ENCODE peak calls at places on chromosomes 11 and 22, in ten cellular contexts. Y is activated CD8-positive, alpha-beta T cell treated with anti-CD3 and anti-CD28 coated beads for 36 hours; A is activated naive CD4-positive, alpha-beta T cell treated with anti-CD3 and anti-CD28 coated beads, Interleukin-2, amount 50 U/mL, for 72 hours; F is lower lobe of right lung; V is sciatic nerve; P is heart right ventricle; W is right lobe of liver; X is RWPE2; I is CD4-positive, alpha-beta T cell; Q is stimulated activated naive B cell treated with anti-CD40 and anti-IgM and Interleukin-4, amounts not matched to agents 10 μg/mL and 1 μg/mL and 100 μg/mL, for 72 hours. H is an unnamed sample.

GRCh38 chr11:24391165-24391564 is 105.7 kb upstream of the LUZP2 start:
- ATAC-seq in X (peak; percentile 73), Y (no peak), A (no peak), P (no peak), F (peak; percentile 79), V (no peak), Q (no peak), W (no peak), I (no peak), H (no peak)

GRCh38 chr11:104594228-104594958 is 303.9 kb downstream of the CASP12 start:
- ATAC-seq in W (no peak), Y (peak; percentile 77), F (no peak), X (no peak), Q (no peak), A (peak; percentile 61), P (no peak), V (no peak), I (no peak), H (peak; percentile 82)

GRCh38 chr11:1782831-1783724 is 19.4 kb upstream of the CTSD start:
- ATAC-seq in P (no peak), V (no peak), X (peak; percentile 21), A (no peak), Q (no peak), Y (no peak), W (no peak), I (no peak), F (peak; percentile 51), H (no peak)

GRCh38 chr11:70159612-70160570 is 43.2 kb upstream of the FADD start:
- ATAC-seq in F (peak; percentile 40), I (no peak), A (no peak), W (peak; percentile 93), Y (no peak), X (peak; percentile 90), P (no peak), V (no peak), Q (no peak), H (no peak)

GRCh38 chr11:131973017-131973416 is 602.6 kb downstream of the NTM start:
- ATAC-seq in P (no peak), Q (no peak), A (no peak), W (no peak), X (no peak), I (no peak), V (no peak), Y (no peak), F (no peak), H (no peak)

GRCh38 chr11:10162222-10162621 is 131.8 kb downstream of the SBF2 start:
- ATAC-seq in P (no peak), V (no peak), X (no peak), Q (no peak), Y (no peak), I (no peak), F (no peak), A (no peak), W (no peak), H (no peak)

GRCh38 chr11:95074806-95075563 is 8.3 kb downstream of the SRSF8 start:
- ATAC-seq in X (no peak), I (no peak), Y (no peak), P (peak; percentile 93), A (no peak), F (peak; percentile 62), V (no peak), Q (no peak), W (peak; percentile 22), H (no peak)

GRCh38 chr11:76627541-76628082 is 42.9 kb downstream of the LRRC32 start:
- ATAC-seq in V (no peak), A (no peak), Q (peak; percentile 8), I (no peak), Y (peak; percentile 2), P (no peak), W (no peak), X (no peak), F (no peak), H (no peak)

GRCh38 chr11:35683728-35684339 is 21.3 kb downstream of the TRIM44 start:
- ATAC-seq in V (no peak), Y (no peak), A (no peak), Q (peak; percentile 91), P (no peak), W (peak; percentile 77), F (peak; percentile 70), X (no peak), I (no peak), H (no peak)

GRCh38 chr11:24935059-24935458 is 438.2 kb downstream of the LUZP2 start:
- ATAC-seq in V (no peak), X (no peak), I (no peak), F (no peak), Y (no peak), W (no peak), P (no peak), Q (no peak), A (no peak), H (no peak)

GRCh38 chr22:28977481-28977971 is 84.1 kb downstream of the C22orf31 start:
- ATAC-seq in V (peak; percentile 55), A (no peak), I (no peak), X (peak; percentile 24), P (peak; percentile 75), W (peak; percentile 66), Q (no peak), F (peak; percentile 75), Y (no peak), H (no peak)

GRCh38 chr11:19781351-19781750 is 68.7 kb downstream of the NAV2 start:
- ATAC-seq in A (no peak), F (no peak), W (no peak), Q (no peak), Y (no peak), V (no peak), I (no peak), P (no peak), X (no peak), H (no peak)

GRCh38 chr22:25484498-25484897 is 80.0 kb upstream of the GRK3 start:
- ATAC-seq in W (no peak), Q (no peak), X (no peak), F (no peak), V (no peak), I (no peak), Y (peak; percentile 60), P (no peak), A (peak; percentile 68), H (peak; percentile 66)

GRCh38 chr11:115659061-115659963 is 155.1 kb upstream of the CADM1 start:
- ATAC-seq in V (peak; percentile 56), P (peak; percentile 84), Y (no peak), X (peak; percentile 42), W (peak; percentile 41), F (peak; percentile 56), I (no peak), A (no peak), Q (no peak), H (no peak)

GRCh38 chr11:16148301-16148787 is 208.0 kb downstream of the SOX6 start:
- ATAC-seq in F (no peak), Q (no peak), X (no peak), W (no peak), V (peak; percentile 97), A (no peak), Y (no peak), P (peak; percentile 53), I (no peak), H (no peak)

GRCh38 chr22:36352775-36353507 is 34.8 kb downstream of the MYH9 start:
- ATAC-seq in P (peak; percentile 42), A (peak; percentile 50), Y (peak; percentile 61), F (peak; percentile 38), X (peak; percentile 49), V (peak; percentile 85), I (peak; percentile 48), W (peak; percentile 85), Q (peak; percentile 37), H (peak; percentile 44)

GRCh38 chr11:10503777-10504176 is 37.2 kb downstream of the RNF141 start:
- ATAC-seq in F (peak; percentile 71), W (no peak), V (peak; percentile 53), X (no peak), A (no peak), I (no peak), P (no peak), Y (no peak), Q (no peak), H (no peak)

GRCh38 chr11:60165538-60165937 is 17.3 kb downstream of the MS4A6A start:
- ATAC-seq in A (peak; percentile 46), I (no peak), P (no peak), F (no peak), X (no peak), W (no peak), V (no peak), Q (no peak), Y (peak; percentile 53), H (peak; percentile 65)

GRCh38 chr22:25853078-25853477 is 111.1 kb downstream of the MYO18B start:
- ATAC-seq in P (no peak), V (no peak), Q (peak; percentile 19), I (no peak), X (peak; percentile 41), A (peak; percentile 57), Y (peak; percentile 34), W (no peak), F (no peak), H (peak; percentile 24)

GRCh38 chr11:83583953-83584352 is 297.8 kb upstream of the CCDC90B start:
- ATAC-seq in A (peak; percentile 98), F (no peak), I (no peak), V (no peak), X (peak; percentile 92), Y (peak; percentile 74), P (no peak), Q (peak; percentile 87), W (no peak), H (peak; percentile 95)

GRCh38 chr11:76701701-76702100 is 31.2 kb upstream of the LRRC32 start:
- ATAC-seq in P (peak; percentile 15), I (no peak), Q (no peak), A (no peak), Y (no peak), V (no peak), X (no peak), F (no peak), W (no peak), H (no peak)

GRCh38 chr22:18056802-18057474 is 20.9 kb upstream of the PEX26 start:
- ATAC-seq in V (peak; percentile 14), P (no peak), W (no peak), Y (peak; percentile 24), X (no peak), I (no peak), F (no peak), A (no peak), Q (peak; percentile 83), H (peak; percentile 58)

GRCh38 chr11:109818303-109818702 is 274.9 kb upstream of the ZC3H12C start:
- ATAC-seq in W (no peak), Q (peak; percentile 25), F (no peak), I (no peak), V (no peak), X (no peak), P (no peak), Y (no peak), A (no peak), H (no peak)

GRCh38 chr11:121936781-121937447 is 179.1 kb downstream of the BLID start:
- ATAC-seq in Y (no peak), I (no peak), X (peak; percentile 90), W (no peak), F (no peak), Q (no peak), A (no peak), V (no peak), P (no peak), H (no peak)

GRCh38 chr11:14620027-14620511 is 23.5 kb upstream of the PDE3B start:
- ATAC-seq in F (no peak), A (no peak), P (peak; percentile 39), V (peak; percentile 49), Q (no peak), W (peak; percentile 88), Y (no peak), I (no peak), X (no peak), H (no peak)